ENCODE peak calls at places on chromosomes 3 and 15, in seven cellular contexts. T is psoas muscle; L is brain microvascular endothelial cell; W is lung; X is pancreas; E is OCI-LY7; R is CD8-positive, alpha-beta memory T cell. Y is an unnamed sample. For H3K36me3, the result is how much of the 10 kb centered on the place peaks cover.

GRCh38 chr15:39472661-39473657 is 107.9 kb upstream of the THBS1 start:
- DNase-seq in R (no peak), W (peak), X (peak), T (peak), L (peak), E (no peak), Y (peak)

GRCh38 chr3:186896875-186897274 is 33.5 kb upstream of the ST6GAL1 start:
- DNase-seq in W (no peak), L (no peak), R (no peak), X (no peak), E (no peak), T (no peak), Y (no peak)

GRCh38 chr3:77889616-77890015 is 849.7 kb downstream of the ROBO2 start:
- DNase-seq in E (no peak), T (no peak), W (no peak), X (no peak), L (no peak), R (no peak), Y (no peak)

GRCh38 chr3:4061854-4062360 is 241.3 kb upstream of the SETMAR start:
- DNase-seq in X (no peak), T (no peak), W (no peak), E (no peak), R (no peak), L (no peak), Y (no peak)

GRCh38 chr3:189353318-189353958 is 181.7 kb downstream of the TPRG1 start:
- DNase-seq in W (no peak), L (no peak), E (no peak), R (no peak), T (no peak), X (no peak), Y (no peak)

GRCh38 chr15:89416339-89417183 is 79.8 kb downstream of the RHCG start:
- DNase-seq in E (peak), W (peak), R (peak), T (peak), X (peak), L (peak), Y (no peak)

GRCh38 chr3:151439652-151440125 is 21.2 kb downstream of the IGSF10 start:
- DNase-seq in W (no peak), R (no peak), L (peak), E (peak), X (no peak), T (no peak), Y (peak)

GRCh38 chr3:62755285-62755684 is 119.9 kb downstream of the CADPS start:
- DNase-seq in T (no peak), X (no peak), L (no peak), R (no peak), W (no peak), E (peak), Y (no peak)

GRCh38 chr3:108090066-108090700 is 648 bp downstream of the CD47 start:
- DNase-seq in W (peak), R (peak), E (peak), L (no peak), X (no peak), T (no peak), Y (no peak)

GRCh38 chr15:57797145-57797544 is 90.6 kb downstream of the POLR2M start:
- DNase-seq in X (no peak), E (no peak), T (no peak), W (no peak), R (no peak), L (no peak), Y (no peak)

GRCh38 chr15:29312387-29312786 is 42.8 kb upstream of the NSMCE3 start:
- DNase-seq in W (no peak), T (no peak), X (no peak), E (no peak), L (peak), R (no peak), Y (peak)

GRCh38 chr15:90205050-90205848 is 4.1 kb downstream of the SEMA4B start:
- DNase-seq in L (no peak), T (no peak), R (no peak), E (no peak), X (no peak), W (no peak), Y (no peak)

GRCh38 chr3:126197854-126198584 is 17.6 kb upstream of the ALDH1L1 start:
- DNase-seq in L (peak), X (peak), W (peak), R (peak), E (peak), T (peak), Y (no peak)

GRCh38 chr3:42802876-42803799 is 1.2 kb downstream of the HIGD1A start:
- DNase-seq in R (no peak), E (peak), L (no peak), X (no peak), T (no peak), W (no peak), Y (no peak)

GRCh38 chr3:43779850-43780249 is 89.1 kb downstream of the ABHD5 start:
- DNase-seq in L (no peak), X (no peak), E (no peak), W (no peak), R (no peak), T (no peak), Y (no peak)

GRCh38 chr3:48830660-48831190 is 16.9 kb downstream of the PRKAR2A start:
- DNase-seq in W (no peak), T (no peak), X (no peak), L (no peak), E (no peak), R (no peak), Y (no peak)

GRCh38 chr3:129485681-129486056 is 42.8 kb upstream of the RHO start:
- DNase-seq in X (no peak), L (peak), E (no peak), T (peak), W (peak), R (no peak), Y (peak)

GRCh38 chr3:5275529-5275928 is 88.0 kb downstream of the EDEM1 start:
- DNase-seq in L (peak), T (no peak), E (no peak), W (no peak), X (no peak), R (no peak), Y (peak)

GRCh38 chr3:62197613-62198012 is 175.7 kb downstream of the FEZF2 start:
- DNase-seq in R (no peak), X (no peak), W (no peak), E (no peak), T (no peak), L (no peak), Y (no peak)

GRCh38 chr15:98823012-98823458 is 174.7 kb downstream of the IGF1R start:
- DNase-seq in E (no peak), R (no peak), T (no peak), L (peak), X (no peak), W (no peak), Y (peak)

GRCh38 chr3:132966374-132966773 is 71.8 kb upstream of the TMEM108 start:
- DNase-seq in L (no peak), E (no peak), X (no peak), W (no peak), R (no peak), T (no peak), Y (no peak)

GRCh38 chr3:28972921-28973320 is 307.9 kb upstream of the RBMS3 start:
- DNase-seq in X (no peak), T (no peak), E (no peak), L (peak), R (no peak), W (no peak), Y (no peak)

GRCh38 chr15:78628227-78628626 is 7.4 kb upstream of the CHRNA3 start:
- DNase-seq in R (no peak), E (no peak), X (no peak), L (no peak), W (no peak), T (no peak), Y (no peak)

GRCh38 chr15:28106294-28107110 is 7.4 kb upstream of the OCA2 start:
- DNase-seq in X (peak), T (no peak), E (no peak), R (no peak), W (no peak), L (no peak), Y (no peak)

GRCh38 chr15:66004618-66005262 is 135.4 kb downstream of the RAB11A start:
- DNase-seq in R (no peak), W (no peak), E (peak), X (no peak), L (peak), T (no peak), Y (no peak)

GRCh38 chr15:50911001-50911400 is 2.5 kb downstream of the AP4E1 start:
- DNase-seq in L (no peak), W (no peak), E (no peak), R (no peak), T (no peak), X (no peak), Y (no peak)

GRCh38 chr3:39106281-39107055 is 959 bp downstream of the GORASP1 start:
- DNase-seq in T (no peak), L (peak), R (no peak), E (no peak), X (peak), W (no peak), Y (no peak)

GRCh38 chr3:43707998-43708397 is 17.3 kb downstream of the ABHD5 start:
- DNase-seq in E (no peak), T (no peak), L (peak), W (no peak), X (no peak), R (no peak), Y (peak)

GRCh38 chr15:50718700-50719125 is 32.1 kb upstream of the TRPM7 start:
- DNase-seq in L (no peak), W (no peak), R (no peak), T (no peak), X (no peak), E (no peak), Y (no peak)

GRCh38 chr15:91694829-91695205 is 158.7 kb upstream of the SLCO3A1 start:
- DNase-seq in W (peak), E (no peak), L (no peak), T (peak), R (no peak), X (no peak), Y (no peak)

GRCh38 chr3:45227131-45227819 is 1.2 kb upstream of the TMEM158 start:
- DNase-seq in T (no peak), R (no peak), W (no peak), X (no peak), L (no peak), E (no peak), Y (no peak)
- H3K4me3 ChIP-seq in T (no peak), R (no peak), W (no peak), X (no peak), L (no peak), E (no peak), Y (no peak)

GRCh38 chr3:56616479-56617006 is 59.6 kb downstream of the CCDC66 start:
- DNase-seq in T (no peak), L (no peak), W (no peak), R (no peak), X (no peak), E (no peak), Y (no peak)
- H3K36me3 ChIP-seq in T (under half), L (under half), W (under half), R (under half), X (under half), E (half or more), Y (under half)

DNA sequence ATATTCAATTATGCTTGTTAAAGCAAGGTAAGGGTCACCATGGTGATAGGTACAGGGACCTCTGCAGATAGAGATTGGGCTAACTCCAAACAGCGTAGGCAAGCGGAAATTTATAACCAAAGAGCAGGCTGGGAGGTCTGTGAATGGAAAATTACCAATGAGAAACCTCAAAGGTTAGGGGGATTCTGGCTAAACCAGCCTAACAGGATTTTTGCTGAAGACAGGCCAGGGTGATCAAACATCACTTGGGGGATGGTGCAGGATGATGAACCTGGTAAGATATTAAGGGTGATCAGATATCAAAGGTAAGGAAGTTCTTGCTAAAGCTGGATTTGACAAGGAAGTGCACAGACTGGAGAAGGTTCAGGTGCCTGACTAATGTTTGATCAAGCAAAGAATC is 35.3 kb upstream of the SNRPN start:
- DNase-seq in E (no peak), W (no peak), R (no peak), X (no peak), T (no peak), L (no peak), Y (no peak)
- H3K4me3 ChIP-seq in E (no peak), W (no peak), R (no peak), X (no peak), T (no peak), L (no peak), Y (no peak)

DNA sequence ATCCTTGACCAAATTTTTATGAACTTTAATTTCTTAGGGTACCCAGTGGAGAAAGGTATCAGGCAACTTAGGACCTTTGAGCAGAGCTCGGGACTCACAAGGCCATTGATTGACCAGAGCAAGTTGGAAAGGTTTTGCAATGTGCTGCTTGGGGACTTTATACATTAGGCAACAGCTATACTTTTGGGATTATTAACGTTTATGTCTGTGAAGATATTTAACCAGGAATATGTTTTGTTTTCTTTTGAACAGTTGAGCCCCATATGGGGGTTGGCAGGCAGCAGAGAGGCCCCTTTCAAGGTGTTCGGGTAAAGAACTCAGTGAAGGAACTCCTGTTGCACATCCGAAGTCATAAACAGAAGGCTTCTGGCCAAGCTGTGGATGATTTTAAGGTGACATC is 2.5 kb downstream of the NFKBIZ start:
- DNase-seq in X (no peak), R (no peak), W (no peak), T (no peak), E (no peak), L (no peak), Y (no peak)
- H3K36me3 ChIP-seq in X (under half), R (under half), W (under half), T (under half), E (half or more), L (half or more), Y (under half)

GRCh38 chr3:130748520-130748919 is 1.9 kb upstream of the PIK3R4 start:
- DNase-seq in L (no peak), E (no peak), W (no peak), R (no peak), T (no peak), X (no peak), Y (no peak)

GRCh38 chr3:130746296-130747039 is at the start of gene PIK3R4:
- DNase-seq in E (peak), X (peak), T (peak), L (peak), R (peak), W (peak), Y (peak)

GRCh38 chr3:130743354-130743753 is 3.3 kb downstream of the PIK3R4 start:
- DNase-seq in W (no peak), L (no peak), X (no peak), R (no peak), T (no peak), E (no peak), Y (no peak)

DNA sequence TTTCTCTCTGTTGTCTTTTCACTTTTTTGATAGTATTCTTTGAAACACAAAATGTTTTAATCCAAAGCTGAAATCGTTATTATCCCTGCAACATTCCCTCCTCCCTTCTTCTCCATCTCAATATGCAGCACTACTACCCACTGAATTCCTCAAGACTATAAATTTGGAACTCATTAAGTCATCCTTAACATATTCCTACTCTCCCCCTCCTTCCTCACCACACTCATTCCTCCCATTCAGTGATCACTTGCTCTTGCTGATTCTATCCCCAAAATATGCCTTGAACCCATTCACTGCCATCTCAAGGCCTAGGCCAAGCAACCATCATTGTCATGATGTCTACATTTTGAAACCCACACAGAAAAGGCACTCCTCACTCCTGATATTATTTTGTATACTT is 2.4 kb upstream of the PIK3R4 start:
- DNase-seq in L (no peak), R (no peak), X (no peak), W (no peak), T (no peak), E (no peak), Y (peak)
- H3K4me3 ChIP-seq in L (no peak), R (no peak), X (no peak), W (no peak), T (no peak), E (peak), Y (no peak)

DNA sequence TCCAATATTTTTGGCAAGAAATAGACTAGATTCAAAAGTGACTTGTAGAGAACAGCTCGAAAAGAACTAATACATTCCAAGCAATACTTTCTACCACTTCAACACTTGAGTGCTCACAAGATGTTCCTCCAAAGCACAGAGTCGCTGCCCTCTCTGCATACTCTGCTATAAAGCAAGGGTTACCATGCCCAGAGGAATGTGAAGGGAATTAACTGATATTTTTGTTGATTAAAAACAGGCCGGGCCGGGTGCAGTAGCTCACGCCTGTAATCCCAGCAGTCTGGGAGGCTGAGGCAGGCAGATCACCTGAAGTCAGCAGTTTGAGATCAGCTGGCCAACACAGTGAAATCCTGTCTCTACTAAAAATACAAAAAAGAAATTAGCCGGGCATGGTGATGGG is 57.6 kb upstream of the CSPG5 start:
- DNase-seq in R (no peak), W (peak), E (no peak), L (no peak), T (no peak), X (no peak), Y (no peak)
- H3K36me3 ChIP-seq in R (under half), W (under half), E (half or more), L (under half), T (under half), X (under half), Y (under half)

DNA sequence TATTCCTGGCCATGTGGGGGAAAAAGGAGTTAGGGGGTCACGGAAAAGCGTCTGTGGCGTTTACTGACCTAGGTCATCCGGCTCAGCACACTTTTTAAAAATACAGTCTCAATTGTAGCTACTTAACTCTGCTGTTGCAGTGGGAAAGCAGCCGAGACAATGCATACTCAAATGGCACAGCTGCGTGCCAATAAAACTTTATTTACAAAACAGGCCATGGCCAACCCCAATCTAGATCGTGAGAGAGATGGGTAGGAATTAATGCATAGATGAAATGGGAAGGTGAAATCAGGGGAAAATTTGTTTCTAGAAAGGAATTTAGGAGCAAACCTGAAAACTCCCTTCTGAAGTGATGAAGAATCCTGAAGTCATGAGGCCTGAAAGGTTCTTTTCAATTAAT is 22.0 kb upstream of the FRMD4B start:
- DNase-seq in X (no peak), E (no peak), L (no peak), R (no peak), T (no peak), W (no peak), Y (no peak)
- H3K4me3 ChIP-seq in X (no peak), E (no peak), L (no peak), R (no peak), T (no peak), W (no peak), Y (no peak)